ENCODE peak calls at places on chromosome 10, in five cellular contexts. One of them, this sample, is unnamed.

GRCh38 chr10:3924344-3924743 is 139.3 kb upstream of the KLF6 start:
- DNase-seq in epithelial cell of esophagus: peak
- DNase-seq in T-cell: no peak
- DNase-seq in Panc1: no peak
- DNase-seq in substantia nigra: no peak
- DNase-seq in this sample: peak

GRCh38 chr10:88687853-88688467 is 18.1 kb upstream of the LIPK start:
- DNase-seq in epithelial cell of esophagus: peak
- DNase-seq in T-cell: no peak
- DNase-seq in Panc1: no peak
- DNase-seq in substantia nigra: no peak
- DNase-seq in this sample: peak

GRCh38 chr10:62689712-62690111 is 114.8 kb upstream of the ADO start:
- DNase-seq in epithelial cell of esophagus: no peak
- DNase-seq in T-cell: no peak
- DNase-seq in Panc1: no peak
- DNase-seq in substantia nigra: no peak
- DNase-seq in this sample: peak

GRCh38 chr10:5500162-5500670 is 846 bp upstream of the CALML5 start:
- DNase-seq in epithelial cell of esophagus: no peak
- DNase-seq in T-cell: no peak
- DNase-seq in Panc1: no peak
- DNase-seq in substantia nigra: no peak
- DNase-seq in this sample: no peak

GRCh38 chr10:110860576-110861241 is 11.0 kb upstream of the PDCD4 start:
- DNase-seq in epithelial cell of esophagus: peak
- DNase-seq in T-cell: peak
- DNase-seq in Panc1: no peak
- DNase-seq in substantia nigra: no peak
- DNase-seq in this sample: no peak

GRCh38 chr10:59957975-59958374 is 51.6 kb upstream of the CCDC6 start:
- DNase-seq in epithelial cell of esophagus: no peak
- DNase-seq in T-cell: no peak
- DNase-seq in Panc1: no peak
- DNase-seq in substantia nigra: no peak
- DNase-seq in this sample: no peak

GRCh38 chr10:88028654-88029053 is 165.2 kb downstream of the PTEN start:
- DNase-seq in epithelial cell of esophagus: no peak
- DNase-seq in T-cell: no peak
- DNase-seq in Panc1: no peak
- DNase-seq in substantia nigra: no peak
- DNase-seq in this sample: no peak

GRCh38 chr10:129728246-129728820 is 235.7 kb downstream of the EBF3 start:
- DNase-seq in epithelial cell of esophagus: no peak
- DNase-seq in T-cell: no peak
- DNase-seq in Panc1: no peak
- DNase-seq in substantia nigra: no peak
- DNase-seq in this sample: no peak

This sample was measured in lung microvascular endothelial cell.